ENCODE peak calls at places on chromosomes 6 and 20, in seven cellular contexts. H is trophoblast cell; V is upper lobe of right lung; K is CD8-positive, alpha-beta T cell; S is neuronal stem cell; A is effector memory CD4-positive, alpha-beta T cell; P is mucosa of descending colon. W is an unnamed sample.

GRCh38 chr20:697826-698225 is 22.2 kb upstream of the SCRT2 start:
- DNase-seq in A (no peak), K (no peak), H (no peak), V (no peak), P (no peak), S (no peak), W (no peak)

GRCh38 chr20:47196091-47197081 is 160.1 kb downstream of the ZMYND8 start:
- DNase-seq in S (peak; percentile 69), A (peak; percentile 32), H (peak; percentile 90), V (peak; percentile 87), K (peak; percentile 66), P (peak; percentile 83), W (peak; percentile 54)

GRCh38 chr20:39800548-39800947 is 838.4 kb downstream of the DHX35 start:
- DNase-seq in A (no peak), K (no peak), S (no peak), P (peak; percentile 20), H (no peak), V (no peak), W (no peak)

GRCh38 chr6:72966628-72967280 is 258.5 kb downstream of the KHDC1L start:
- DNase-seq in A (no peak), P (no peak), V (no peak), S (no peak), H (no peak), K (no peak), W (no peak)

GRCh38 chr20:17849901-17850673 is 118.5 kb downstream of the SNX5 start:
- DNase-seq in A (no peak), K (no peak), P (no peak), H (peak; percentile 97), V (peak; percentile 63), S (no peak), W (no peak)

GRCh38 chr6:34894693-34895092 is 5.6 kb downstream of the ANKS1A start:
- DNase-seq in K (no peak), P (no peak), A (no peak), V (no peak), S (no peak), H (no peak), W (no peak)

GRCh38 chr20:39676857-39677351 is 714.8 kb downstream of the DHX35 start:
- DNase-seq in H (no peak), V (no peak), S (no peak), A (no peak), K (no peak), P (no peak), W (no peak)

GRCh38 chr6:39375405-39375804 is 52.9 kb upstream of the KCNK16 start:
- DNase-seq in P (no peak), K (no peak), S (no peak), V (no peak), H (no peak), A (no peak), W (no peak)

GRCh38 chr6:120872262-120872578 is 462.1 kb downstream of the TBC1D32 start:
- DNase-seq in A (no peak), S (no peak), V (no peak), P (no peak), K (no peak), H (no peak), W (no peak)

GRCh38 chr6:43669050-43669921 is 18.3 kb downstream of the MRPS18A start:
- DNase-seq in P (peak; percentile 43), A (no peak), K (no peak), S (no peak), V (no peak), H (peak; percentile 28), W (no peak)

GRCh38 chr6:54801669-54802068 is 44.9 kb upstream of the FAM83B start:
- DNase-seq in S (no peak), A (no peak), V (no peak), K (no peak), P (no peak), H (peak; percentile 45), W (no peak)

GRCh38 chr20:25249198-25249931 is 1.5 kb downstream of the PYGB start:
- DNase-seq in S (no peak), P (no peak), K (no peak), V (no peak), H (no peak), A (no peak), W (no peak)

GRCh38 chr20:52783769-52784168 is 188.4 kb upstream of the TSHZ2 start:
- DNase-seq in H (peak; percentile 23), P (no peak), V (no peak), S (no peak), A (no peak), K (no peak), W (no peak)

GRCh38 chr20:8809107-8809953 is 259.6 kb upstream of the PLCB4 start:
- DNase-seq in V (no peak), H (no peak), S (no peak), K (no peak), P (no peak), A (no peak), W (no peak)

GRCh38 chr6:21595951-21596378 is 2.4 kb downstream of the SOX4 start:
- DNase-seq in H (no peak), S (no peak), K (no peak), P (peak; percentile 58), A (no peak), V (no peak), W (peak; percentile 29)

GRCh38 chr6:128370072-128370471 is 150.3 kb downstream of the PTPRK start:
- DNase-seq in S (no peak), A (no peak), P (no peak), K (no peak), V (no peak), H (no peak), W (no peak)

GRCh38 chr6:149128489-149129145 is 188.9 kb upstream of the TAB2 start:
- DNase-seq in K (peak; percentile 22), P (no peak), S (no peak), A (no peak), H (no peak), V (no peak), W (peak; percentile 52)

GRCh38 chr6:53309059-53309896 is 39.5 kb downstream of the ELOVL5 start:
- DNase-seq in P (no peak), A (no peak), S (no peak), V (no peak), H (peak; percentile 19), K (peak; percentile 26), W (no peak)

GRCh38 chr6:35191899-35192298 is 21.9 kb upstream of the SCUBE3 start:
- DNase-seq in H (no peak), S (no peak), K (peak; percentile 20), V (no peak), A (no peak), P (no peak), W (no peak)

GRCh38 chr6:44143731-44144130 is 14.9 kb upstream of the CAPN11 start:
- DNase-seq in S (no peak), A (no peak), H (no peak), K (no peak), P (no peak), V (no peak), W (no peak)

GRCh38 chr6:117605169-117605826 is 3.0 kb upstream of the GOPC start:
- DNase-seq in H (peak; percentile 72), K (peak; percentile 46), S (peak; percentile 38), V (no peak), A (peak; percentile 4), P (no peak), W (peak; percentile 34)

GRCh38 chr20:3237958-3238615 is 903 bp downstream of the SLC4A11 start:
- DNase-seq in K (no peak), A (no peak), P (no peak), S (peak; percentile 32), V (no peak), H (no peak), W (no peak)

GRCh38 chr6:123668063-123668462 is 31.3 kb upstream of the TRDN start:
- DNase-seq in P (no peak), S (no peak), H (no peak), K (no peak), V (no peak), A (no peak), W (no peak)

GRCh38 chr20:43843096-43843964 is 71.3 kb upstream of the TOX2 start:
- DNase-seq in S (no peak), V (no peak), A (no peak), K (no peak), P (no peak), H (no peak), W (no peak)

GRCh38 chr6:164095056-164095455 is 680.5 kb downstream of the QKI start:
- DNase-seq in V (no peak), A (no peak), S (no peak), K (no peak), H (no peak), P (no peak), W (no peak)

GRCh38 chr6:147782302-147782701 is 273.8 kb downstream of the SAMD5 start:
- DNase-seq in K (no peak), H (no peak), P (no peak), A (no peak), S (no peak), V (no peak), W (no peak)

GRCh38 chr6:13429406-13429753 is 58.0 kb downstream of the GFOD1 start:
- DNase-seq in K (no peak), V (no peak), A (no peak), S (no peak), P (no peak), H (no peak), W (no peak)
- H3K4me1 ChIP-seq in K (peaks cover 35% of the 10 kb centered on the region), V (peaks cover 49% of the 10 kb centered on the region), A (peaks cover 20% of the 10 kb centered on the region), S (peaks cover 15% of the 10 kb centered on the region), P (no peaks in the 10 kb centered on the region), H (peaks cover 36% of the 10 kb centered on the region), W (peaks cover 64% of the 10 kb centered on the region)

DNA sequence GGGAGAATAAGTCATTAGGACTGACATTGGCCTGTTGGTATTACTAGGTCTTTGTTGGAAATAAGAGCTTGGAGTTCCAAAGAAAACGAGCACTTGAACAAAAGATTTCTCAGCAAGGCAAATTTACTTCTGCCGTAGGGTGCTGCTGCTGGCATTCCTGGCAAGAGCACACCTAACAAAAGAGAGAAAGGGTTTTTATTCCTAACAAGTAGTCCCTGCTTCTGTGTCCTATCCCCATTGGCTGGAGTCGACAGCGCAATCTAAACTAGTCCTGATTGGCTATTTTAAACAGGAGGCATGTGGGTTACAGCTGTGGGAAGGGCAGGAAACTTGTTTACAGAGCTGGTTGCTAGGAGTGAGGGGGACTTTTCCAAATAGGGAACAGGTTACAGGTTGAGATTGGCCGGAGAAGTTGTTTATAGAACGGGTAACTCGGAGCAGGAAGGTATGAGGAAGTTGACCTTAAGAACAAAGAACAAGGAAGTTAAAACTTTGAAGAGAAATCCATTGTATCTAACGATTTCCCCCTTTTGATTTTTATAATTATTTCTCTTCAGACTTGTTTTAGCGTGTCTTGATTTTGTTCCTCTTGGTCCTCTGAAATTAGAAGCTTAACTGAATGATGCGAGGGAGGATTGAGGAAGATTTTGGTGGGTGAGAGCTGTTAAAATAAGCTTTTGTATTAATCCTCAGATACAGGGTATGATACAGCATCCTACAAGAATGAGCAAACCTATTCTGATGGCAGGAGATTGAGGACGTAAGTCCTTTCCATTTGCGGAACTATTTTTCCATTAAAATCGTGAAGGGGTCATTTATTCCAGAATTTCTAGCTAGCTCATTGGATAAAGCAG is 3.4 kb upstream of the ZNFX1 start:
- DNase-seq in S (no peak), A (no peak), H (peak; percentile 59), K (no peak), V (no peak), P (no peak), W (no peak)
- H3K9me3 ChIP-seq in S (peaks cover 57% of the 10 kb centered on the region), A (peaks cover 51% of the 10 kb centered on the region), H (peaks cover 11% of the 10 kb centered on the region), K (peaks cover 40% of the 10 kb centered on the region), V (peaks cover 16% of the 10 kb centered on the region), P (peaks cover 66% of the 10 kb centered on the region), W (peaks cover 65% of the 10 kb centered on the region)

GRCh38 chr20:63868264-63868663 is 3.2 kb downstream of the TPD52L2 start:
- DNase-seq in S (no peak), P (no peak), H (no peak), V (no peak), A (no peak), K (no peak), W (no peak)
- H3K4me3 ChIP-seq in S (no peak overlapping the region), P (no peak overlapping the region), H (no peak overlapping the region), V (no peak overlapping the region), A (no peak overlapping the region), K (no peak overlapping the region), W (no peak overlapping the region)

GRCh38 chr6:15402401-15403045 is 156.7 kb downstream of the JARID2 start:
- DNase-seq in V (no peak), S (no peak), P (no peak), A (no peak), H (no peak), K (no peak), W (no peak)
- H3K4me1 ChIP-seq in V (peaks cover 38% of the 10 kb centered on the region), S (peaks cover 32% of the 10 kb centered on the region), P (peaks cover 24% of the 10 kb centered on the region), A (peaks cover 12% of the 10 kb centered on the region), H (peaks cover 13% of the 10 kb centered on the region), K (peaks cover 52% of the 10 kb centered on the region), W (peaks cover 45% of the 10 kb centered on the region)

W was measured in naive thymus-derived CD4-positive, alpha-beta T cell.